ENCODE peak calls at places on chromosomes 13 and 19, in six cellular contexts. One of them, this sample, is unnamed.
A peak's percentile ranks its signal among the peaks of the same experiment; 100 is the strongest.

GRCh38 chr19:10803252-10803651 is 32.8 kb downstream of the TMED1 start:
- DNase-seq in stimulated activated CD8-positive, alpha-beta memory T cell treated with anti-CD3 and anti-CD28 coated beads, Interleukin-2, amount 100 ng/mL, for 48 hours: no peak
- DNase-seq in stimulated activated CD4-positive, alpha-beta T cell treated with anti-CD3 and anti-CD28 coated beads, Interleukin-2, amount 100 ng/mL, for 4 hours: no peak
- DNase-seq in skeletal muscle cell: no peak
- DNase-seq in colonic mucosa: no peak
- DNase-seq in neural crest cell: no peak
- DNase-seq in this sample: no peak

GRCh38 chr13:72774019-72774418 is 7.7 kb downstream of the DIS3 start:
- DNase-seq in stimulated activated CD4-positive, alpha-beta T cell treated with anti-CD3 and anti-CD28 coated beads, Interleukin-2, amount 100 ng/mL, for 4 hours: no peak
- DNase-seq in colonic mucosa: no peak
- DNase-seq in skeletal muscle cell: no peak
- DNase-seq in neural crest cell: no peak
- DNase-seq in stimulated activated CD8-positive, alpha-beta memory T cell treated with anti-CD3 and anti-CD28 coated beads, Interleukin-2, amount 100 ng/mL, for 48 hours: no peak
- DNase-seq in this sample: no peak

GRCh38 chr13:26584713-26585112 is 27.2 kb downstream of the WASF3 start:
- DNase-seq in neural crest cell: no peak
- DNase-seq in stimulated activated CD8-positive, alpha-beta memory T cell treated with anti-CD3 and anti-CD28 coated beads, Interleukin-2, amount 100 ng/mL, for 48 hours: no peak
- DNase-seq in colonic mucosa: no peak
- DNase-seq in skeletal muscle cell: peak; percentile 76
- DNase-seq in stimulated activated CD4-positive, alpha-beta T cell treated with anti-CD3 and anti-CD28 coated beads, Interleukin-2, amount 100 ng/mL, for 4 hours: no peak
- DNase-seq in this sample: peak; percentile 15

GRCh38 chr13:99062593-99062992 is 84.7 kb upstream of the DOCK9 start:
- DNase-seq in neural crest cell: no peak
- DNase-seq in stimulated activated CD8-positive, alpha-beta memory T cell treated with anti-CD3 and anti-CD28 coated beads, Interleukin-2, amount 100 ng/mL, for 48 hours: no peak
- DNase-seq in stimulated activated CD4-positive, alpha-beta T cell treated with anti-CD3 and anti-CD28 coated beads, Interleukin-2, amount 100 ng/mL, for 4 hours: no peak
- DNase-seq in skeletal muscle cell: peak; percentile 21
- DNase-seq in colonic mucosa: no peak
- DNase-seq in this sample: no peak

GRCh38 chr19:42301646-42302204 is at the start of gene PRR19:
- DNase-seq in stimulated activated CD8-positive, alpha-beta memory T cell treated with anti-CD3 and anti-CD28 coated beads, Interleukin-2, amount 100 ng/mL, for 48 hours: no peak
- DNase-seq in colonic mucosa: peak; percentile 61
- DNase-seq in skeletal muscle cell: no peak
- DNase-seq in neural crest cell: no peak
- DNase-seq in stimulated activated CD4-positive, alpha-beta T cell treated with anti-CD3 and anti-CD28 coated beads, Interleukin-2, amount 100 ng/mL, for 4 hours: no peak
- DNase-seq in this sample: peak; percentile 57

GRCh38 chr13:113623491-113624234 is 34.3 kb downstream of the ATP4B start:
- DNase-seq in colonic mucosa: no peak
- DNase-seq in stimulated activated CD8-positive, alpha-beta memory T cell treated with anti-CD3 and anti-CD28 coated beads, Interleukin-2, amount 100 ng/mL, for 48 hours: no peak
- DNase-seq in stimulated activated CD4-positive, alpha-beta T cell treated with anti-CD3 and anti-CD28 coated beads, Interleukin-2, amount 100 ng/mL, for 4 hours: no peak
- DNase-seq in neural crest cell: peak; percentile 14
- DNase-seq in skeletal muscle cell: no peak
- DNase-seq in this sample: no peak

GRCh38 chr19:24098359-24098758 is 11.4 kb downstream of the ZNF254 start:
- DNase-seq in stimulated activated CD8-positive, alpha-beta memory T cell treated with anti-CD3 and anti-CD28 coated beads, Interleukin-2, amount 100 ng/mL, for 48 hours: no peak
- DNase-seq in colonic mucosa: no peak
- DNase-seq in stimulated activated CD4-positive, alpha-beta T cell treated with anti-CD3 and anti-CD28 coated beads, Interleukin-2, amount 100 ng/mL, for 4 hours: no peak
- DNase-seq in skeletal muscle cell: no peak
- DNase-seq in neural crest cell: no peak
- DNase-seq in this sample: no peak

GRCh38 chr13:37143901-37144300 is 38.4 kb upstream of the CSNK1A1L start:
- DNase-seq in neural crest cell: no peak
- DNase-seq in colonic mucosa: no peak
- DNase-seq in skeletal muscle cell: peak; percentile 33
- DNase-seq in stimulated activated CD8-positive, alpha-beta memory T cell treated with anti-CD3 and anti-CD28 coated beads, Interleukin-2, amount 100 ng/mL, for 48 hours: no peak
- DNase-seq in stimulated activated CD4-positive, alpha-beta T cell treated with anti-CD3 and anti-CD28 coated beads, Interleukin-2, amount 100 ng/mL, for 4 hours: no peak
- DNase-seq in this sample: no peak

GRCh38 chr19:49119411-49120324 is at the start of gene PPFIA3:
- DNase-seq in stimulated activated CD4-positive, alpha-beta T cell treated with anti-CD3 and anti-CD28 coated beads, Interleukin-2, amount 100 ng/mL, for 4 hours: no peak
- DNase-seq in skeletal muscle cell: no peak
- DNase-seq in stimulated activated CD8-positive, alpha-beta memory T cell treated with anti-CD3 and anti-CD28 coated beads, Interleukin-2, amount 100 ng/mL, for 48 hours: no peak
- DNase-seq in neural crest cell: peak; percentile 55
- DNase-seq in colonic mucosa: peak; percentile 59
- DNase-seq in this sample: peak; percentile 88

GRCh38 chr13:76791290-76791664 is 94.9 kb downstream of the KCTD12 start:
- DNase-seq in colonic mucosa: no peak
- DNase-seq in neural crest cell: no peak
- DNase-seq in stimulated activated CD4-positive, alpha-beta T cell treated with anti-CD3 and anti-CD28 coated beads, Interleukin-2, amount 100 ng/mL, for 4 hours: no peak
- DNase-seq in skeletal muscle cell: no peak
- DNase-seq in stimulated activated CD8-positive, alpha-beta memory T cell treated with anti-CD3 and anti-CD28 coated beads, Interleukin-2, amount 100 ng/mL, for 48 hours: no peak
- DNase-seq in this sample: no peak

This sample was measured in hepatocyte.